ENCODE peak calls at places on chromosomes 11 and 22, in ten cellular contexts. One of them, this sample, is unnamed.

GRCh38 chr22:35418088-35418487 is 18.1 kb downstream of the MCM5 start:
- DNase-seq in cardiac muscle cell: no peak
- DNase-seq in breast epithelium: no peak
- DNase-seq in fibroblast of the aortic adventitia: peak; percentile 43
- DNase-seq in H1: no peak
- DNase-seq in GM12865: no peak
- DNase-seq in GM20000: no peak
- DNase-seq in upper lobe of right lung: no peak
- DNase-seq in nephron progenitor cell: no peak
- DNase-seq in hepatocyte: no peak
- DNase-seq in this sample: no peak

GRCh38 chr22:30232716-30233218 is 13.8 kb downstream of the LIF start:
- DNase-seq in cardiac muscle cell: no peak
- DNase-seq in breast epithelium: no peak
- DNase-seq in fibroblast of the aortic adventitia: no peak
- DNase-seq in H1: no peak
- DNase-seq in GM12865: no peak
- DNase-seq in GM20000: no peak
- DNase-seq in upper lobe of right lung: no peak
- DNase-seq in nephron progenitor cell: no peak
- DNase-seq in hepatocyte: no peak
- DNase-seq in this sample: no peak

GRCh38 chr22:35452351-35452781 is 52.4 kb downstream of the MCM5 start:
- DNase-seq in cardiac muscle cell: no peak
- DNase-seq in breast epithelium: peak; percentile 61
- DNase-seq in fibroblast of the aortic adventitia: no peak
- DNase-seq in H1: no peak
- DNase-seq in GM12865: no peak
- DNase-seq in GM20000: no peak
- DNase-seq in upper lobe of right lung: peak; percentile 85
- DNase-seq in nephron progenitor cell: no peak
- DNase-seq in hepatocyte: no peak
- DNase-seq in this sample: no peak

GRCh38 chr22:28759861-28760560 is 12.5 kb upstream of the CCDC117 start:
- DNase-seq in cardiac muscle cell: no peak
- DNase-seq in breast epithelium: no peak
- DNase-seq in fibroblast of the aortic adventitia: no peak
- DNase-seq in H1: no peak
- DNase-seq in GM12865: peak; percentile 13
- DNase-seq in GM20000: no peak
- DNase-seq in upper lobe of right lung: no peak
- DNase-seq in nephron progenitor cell: no peak
- DNase-seq in hepatocyte: no peak
- DNase-seq in this sample: no peak

GRCh38 chr22:20552913-20553401 is 45.5 kb downstream of the MED15 start:
- DNase-seq in cardiac muscle cell: no peak
- DNase-seq in breast epithelium: no peak
- DNase-seq in fibroblast of the aortic adventitia: peak; percentile 59
- DNase-seq in H1: no peak
- DNase-seq in GM12865: no peak
- DNase-seq in GM20000: no peak
- DNase-seq in upper lobe of right lung: no peak
- DNase-seq in nephron progenitor cell: no peak
- DNase-seq in hepatocyte: peak; percentile 55
- DNase-seq in this sample: no peak

GRCh38 chr11:396948-397548 is 3.0 kb downstream of the PKP3 start:
- DNase-seq in cardiac muscle cell: no peak
- DNase-seq in breast epithelium: no peak
- DNase-seq in fibroblast of the aortic adventitia: peak; percentile 60
- DNase-seq in H1: no peak
- DNase-seq in GM12865: peak; percentile 81
- DNase-seq in GM20000: peak; percentile 98
- DNase-seq in upper lobe of right lung: no peak
- DNase-seq in nephron progenitor cell: no peak
- DNase-seq in hepatocyte: no peak
- DNase-seq in this sample: no peak

GRCh38 chr22:39598017-39598965 is 27.7 kb downstream of the CACNA1I start:
- DNase-seq in cardiac muscle cell: peak; percentile 64
- DNase-seq in breast epithelium: peak; percentile 71
- DNase-seq in fibroblast of the aortic adventitia: no peak
- DNase-seq in H1: peak; percentile 95
- DNase-seq in GM12865: no peak
- DNase-seq in GM20000: peak; percentile 65
- DNase-seq in upper lobe of right lung: peak; percentile 83
- DNase-seq in nephron progenitor cell: peak; percentile 91
- DNase-seq in hepatocyte: peak; percentile 86
- DNase-seq in this sample: peak; percentile 68

GRCh38 chr11:125348704-125349635 is 147.1 kb downstream of the FEZ1 start:
- DNase-seq in cardiac muscle cell: peak; percentile 61
- DNase-seq in breast epithelium: no peak
- DNase-seq in fibroblast of the aortic adventitia: peak; percentile 54
- DNase-seq in H1: peak; percentile 96
- DNase-seq in GM12865: peak; percentile 11
- DNase-seq in GM20000: peak; percentile 73
- DNase-seq in upper lobe of right lung: peak; percentile 72
- DNase-seq in nephron progenitor cell: peak; percentile 89
- DNase-seq in hepatocyte: peak; percentile 67
- DNase-seq in this sample: peak; percentile 81

GRCh38 chr11:105315287-105315686 is 175.7 kb upstream of the CARD18 start:
- DNase-seq in cardiac muscle cell: no peak
- DNase-seq in breast epithelium: no peak
- DNase-seq in fibroblast of the aortic adventitia: no peak
- DNase-seq in H1: no peak
- DNase-seq in GM12865: no peak
- DNase-seq in GM20000: no peak
- DNase-seq in upper lobe of right lung: no peak
- DNase-seq in nephron progenitor cell: no peak
- DNase-seq in hepatocyte: no peak
- DNase-seq in this sample: no peak

GRCh38 chr11:2878782-2879181 is 6.8 kb downstream of the CDKN1C start:
- DNase-seq in cardiac muscle cell: no peak
- DNase-seq in breast epithelium: no peak
- DNase-seq in fibroblast of the aortic adventitia: no peak
- DNase-seq in H1: no peak
- DNase-seq in GM12865: no peak
- DNase-seq in GM20000: no peak
- DNase-seq in upper lobe of right lung: no peak
- DNase-seq in nephron progenitor cell: no peak
- DNase-seq in hepatocyte: no peak
- DNase-seq in this sample: no peak

GRCh38 chr11:85685820-85686459 is at the start of gene CCDC89:
- DNase-seq in cardiac muscle cell: peak; percentile 37
- DNase-seq in breast epithelium: no peak
- DNase-seq in fibroblast of the aortic adventitia: peak; percentile 99
- DNase-seq in H1: no peak
- DNase-seq in GM12865: peak; percentile 6
- DNase-seq in GM20000: no peak
- DNase-seq in upper lobe of right lung: peak; percentile 69
- DNase-seq in nephron progenitor cell: no peak
- DNase-seq in hepatocyte: peak; percentile 45
- DNase-seq in this sample: no peak

GRCh38 chr22:46576556-46577351 is 39.3 kb upstream of the CELSR1 start:
- DNase-seq in cardiac muscle cell: peak; percentile 82
- DNase-seq in breast epithelium: no peak
- DNase-seq in fibroblast of the aortic adventitia: peak; percentile 26
- DNase-seq in H1: no peak
- DNase-seq in GM12865: peak; percentile 70
- DNase-seq in GM20000: peak; percentile 96
- DNase-seq in upper lobe of right lung: peak; percentile 81
- DNase-seq in nephron progenitor cell: peak; percentile 75
- DNase-seq in hepatocyte: peak; percentile 87
- DNase-seq in this sample: peak; percentile 34

GRCh38 chr11:87740968-87741367 is 434.3 kb downstream of the RAB38 start:
- DNase-seq in cardiac muscle cell: no peak
- DNase-seq in breast epithelium: no peak
- DNase-seq in fibroblast of the aortic adventitia: no peak
- DNase-seq in H1: no peak
- DNase-seq in GM12865: no peak
- DNase-seq in GM20000: no peak
- DNase-seq in upper lobe of right lung: no peak
- DNase-seq in nephron progenitor cell: no peak
- DNase-seq in hepatocyte: no peak
- DNase-seq in this sample: no peak

GRCh38 chr22:23210428-23211170 is 30.3 kb downstream of the BCR start:
- DNase-seq in cardiac muscle cell: no peak
- DNase-seq in breast epithelium: no peak
- DNase-seq in fibroblast of the aortic adventitia: no peak
- DNase-seq in H1: no peak
- DNase-seq in GM12865: no peak
- DNase-seq in GM20000: no peak
- DNase-seq in upper lobe of right lung: no peak
- DNase-seq in nephron progenitor cell: no peak
- DNase-seq in hepatocyte: no peak
- DNase-seq in this sample: no peak

GRCh38 chr11:64093233-64094039 is 57.7 kb downstream of the FLRT1 start:
- DNase-seq in cardiac muscle cell: no peak
- DNase-seq in breast epithelium: no peak
- DNase-seq in fibroblast of the aortic adventitia: no peak
- DNase-seq in H1: no peak
- DNase-seq in GM12865: no peak
- DNase-seq in GM20000: no peak
- DNase-seq in upper lobe of right lung: no peak
- DNase-seq in nephron progenitor cell: no peak
- DNase-seq in hepatocyte: peak; percentile 37
- DNase-seq in this sample: no peak

GRCh38 chr11:64095949-64096348 is 60.2 kb downstream of the FLRT1 start:
- DNase-seq in cardiac muscle cell: peak; percentile 51
- DNase-seq in breast epithelium: no peak
- DNase-seq in fibroblast of the aortic adventitia: no peak
- DNase-seq in H1: no peak
- DNase-seq in GM12865: no peak
- DNase-seq in GM20000: no peak
- DNase-seq in upper lobe of right lung: no peak
- DNase-seq in nephron progenitor cell: no peak
- DNase-seq in hepatocyte: no peak
- DNase-seq in this sample: no peak

GRCh38 chr11:64095286-64095825 is 59.6 kb downstream of the FLRT1 start:
- DNase-seq in cardiac muscle cell: no peak
- DNase-seq in breast epithelium: no peak
- DNase-seq in fibroblast of the aortic adventitia: no peak
- DNase-seq in H1: no peak
- DNase-seq in GM12865: no peak
- DNase-seq in GM20000: no peak
- DNase-seq in upper lobe of right lung: no peak
- DNase-seq in nephron progenitor cell: no peak
- DNase-seq in hepatocyte: no peak
- DNase-seq in this sample: no peak

GRCh38 chr11:64092761-64093136 is 57.0 kb downstream of the FLRT1 start:
- DNase-seq in cardiac muscle cell: no peak
- DNase-seq in breast epithelium: no peak
- DNase-seq in fibroblast of the aortic adventitia: no peak
- DNase-seq in H1: no peak
- DNase-seq in GM12865: no peak
- DNase-seq in GM20000: no peak
- DNase-seq in upper lobe of right lung: no peak
- DNase-seq in nephron progenitor cell: no peak
- DNase-seq in hepatocyte: no peak
- DNase-seq in this sample: no peak

DNA sequence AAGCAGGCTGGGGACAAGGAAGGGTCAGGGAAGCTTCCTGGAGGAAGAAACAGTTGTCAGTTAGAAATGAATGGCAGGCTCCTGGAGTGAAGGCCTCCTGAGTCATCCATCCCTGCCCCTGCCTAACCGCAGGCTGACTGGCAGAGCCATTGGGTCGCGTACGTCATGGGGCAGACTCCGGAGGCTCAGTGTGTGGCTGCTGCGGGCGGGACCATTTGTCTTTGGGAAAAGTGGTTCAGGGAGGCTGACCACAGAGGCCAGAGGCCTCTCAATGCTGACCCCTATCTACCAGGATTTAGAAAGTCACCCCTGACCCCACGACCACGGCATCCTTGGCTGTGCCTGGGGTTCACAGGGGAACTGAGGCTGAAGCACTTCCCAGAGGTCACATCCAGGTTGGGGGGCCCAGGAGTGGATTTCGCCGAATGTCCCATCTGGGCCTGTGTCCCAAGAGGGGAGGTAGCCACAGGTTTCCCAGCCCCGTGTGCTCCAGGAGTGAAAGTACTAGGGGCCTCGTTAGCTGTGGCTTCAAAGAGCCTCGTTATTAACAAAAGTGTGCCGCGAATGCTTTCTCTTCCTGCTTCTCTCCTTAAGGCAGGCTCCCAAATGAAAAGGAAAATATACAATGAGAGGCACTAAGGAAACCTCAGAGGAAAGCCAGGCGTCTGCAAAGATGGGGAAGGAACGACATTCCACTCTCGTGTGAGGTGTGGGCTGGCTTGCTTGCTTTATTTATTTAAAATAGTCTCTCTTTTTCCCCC is 58.9 kb downstream of the FLRT1 start:
- DNase-seq in cardiac muscle cell: no peak
- DNase-seq in breast epithelium: no peak
- DNase-seq in fibroblast of the aortic adventitia: peak; percentile 43
- DNase-seq in H1: no peak
- DNase-seq in GM12865: no peak
- DNase-seq in GM20000: no peak
- DNase-seq in upper lobe of right lung: no peak
- DNase-seq in nephron progenitor cell: no peak
- DNase-seq in hepatocyte: no peak
- DNase-seq in this sample: no peak
- TF ChIP-seq CTCF in cardiac muscle cell: no peak
- TF ChIP-seq CTCF in breast epithelium: no peak
- TF ChIP-seq CTCF in fibroblast of the aortic adventitia: no peak
- TF ChIP-seq CTCF in H1: no peak
- TF ChIP-seq CTCF in GM12865: no peak
- TF ChIP-seq CTCF in GM20000: no peak
- TF ChIP-seq CTCF in upper lobe of right lung: no peak
- TF ChIP-seq CTCF in nephron progenitor cell: no peak
- TF ChIP-seq CTCF in hepatocyte: no peak
- TF ChIP-seq CTCF in this sample: no peak

GRCh38 chr22:44431256-44431655 is 66.8 kb downstream of the RTL6 start:
- DNase-seq in cardiac muscle cell: no peak
- DNase-seq in breast epithelium: peak; percentile 14
- DNase-seq in fibroblast of the aortic adventitia: no peak
- DNase-seq in H1: no peak
- DNase-seq in GM12865: no peak
- DNase-seq in GM20000: no peak
- DNase-seq in upper lobe of right lung: no peak
- DNase-seq in nephron progenitor cell: no peak
- DNase-seq in hepatocyte: no peak
- DNase-seq in this sample: no peak
- TF ChIP-seq CTCF in cardiac muscle cell: no peak
- TF ChIP-seq CTCF in breast epithelium: no peak
- TF ChIP-seq CTCF in fibroblast of the aortic adventitia: no peak
- TF ChIP-seq CTCF in H1: no peak
- TF ChIP-seq CTCF in GM12865: no peak
- TF ChIP-seq CTCF in GM20000: no peak
- TF ChIP-seq CTCF in upper lobe of right lung: no peak
- TF ChIP-seq CTCF in nephron progenitor cell: no peak
- TF ChIP-seq CTCF in hepatocyte: no peak
- TF ChIP-seq CTCF in this sample: no peak

GRCh38 chr22:44389181-44389580 is 76.4 kb upstream of the SHISAL1 start:
- DNase-seq in cardiac muscle cell: no peak
- DNase-seq in breast epithelium: no peak
- DNase-seq in fibroblast of the aortic adventitia: no peak
- DNase-seq in H1: no peak
- DNase-seq in GM12865: no peak
- DNase-seq in GM20000: no peak
- DNase-seq in upper lobe of right lung: peak; percentile 61
- DNase-seq in nephron progenitor cell: no peak
- DNase-seq in hepatocyte: no peak
- DNase-seq in this sample: no peak
- TF ChIP-seq CTCF in cardiac muscle cell: no peak
- TF ChIP-seq CTCF in breast epithelium: no peak
- TF ChIP-seq CTCF in fibroblast of the aortic adventitia: no peak
- TF ChIP-seq CTCF in H1: no peak
- TF ChIP-seq CTCF in GM12865: no peak
- TF ChIP-seq CTCF in GM20000: no peak
- TF ChIP-seq CTCF in upper lobe of right lung: no peak
- TF ChIP-seq CTCF in nephron progenitor cell: no peak
- TF ChIP-seq CTCF in hepatocyte: no peak
- TF ChIP-seq CTCF in this sample: no peak

GRCh38 chr11:46446343-46446751 is 54.8 kb upstream of the CHRM4 start:
- DNase-seq in cardiac muscle cell: no peak
- DNase-seq in breast epithelium: no peak
- DNase-seq in fibroblast of the aortic adventitia: peak; percentile 35
- DNase-seq in H1: no peak
- DNase-seq in GM12865: peak; percentile 3
- DNase-seq in GM20000: no peak
- DNase-seq in upper lobe of right lung: no peak
- DNase-seq in nephron progenitor cell: no peak
- DNase-seq in hepatocyte: peak; percentile 28
- DNase-seq in this sample: no peak
- TF ChIP-seq CTCF in cardiac muscle cell: no peak
- TF ChIP-seq CTCF in breast epithelium: no peak
- TF ChIP-seq CTCF in fibroblast of the aortic adventitia: peak; percentile 26
- TF ChIP-seq CTCF in H1: no peak
- TF ChIP-seq CTCF in GM12865: peak; percentile 17
- TF ChIP-seq CTCF in GM20000: peak; percentile 11
- TF ChIP-seq CTCF in upper lobe of right lung: peak; percentile 8
- TF ChIP-seq CTCF in nephron progenitor cell: no peak
- TF ChIP-seq CTCF in hepatocyte: peak; percentile 31
- TF ChIP-seq CTCF in this sample: no peak

This sample was measured in progenitor cell of endocrine pancreas.